ENCODE peak calls at places on chromosomes 5 and 9, in five cellular contexts. W is cardiac fibroblast; C is A549; U is AG08396; P is activated naive CD8-positive, alpha-beta T cell treated with anti-CD3 and anti-CD28 coated beads, Interleukin-2, amount 50 U/mL, for 24 hours. E is an unnamed sample.
A peak's percentile ranks its signal among the peaks of the same experiment; 100 is the strongest.

GRCh38 chr5:33734541-33734940 is 157.2 kb downstream of the ADAMTS12 start:
- DNase-seq in C (no peak), P (no peak), U (no peak), W (peak; percentile 57), E (no peak)

GRCh38 chr9:107316795-107317661 is 33.9 kb downstream of the RAD23B start:
- DNase-seq in P (no peak), W (peak; percentile 24), U (no peak), C (no peak), E (no peak)

GRCh38 chr5:25119654-25120053 is 474.9 kb upstream of the CDH10 start:
- DNase-seq in U (peak; percentile 2), P (no peak), W (peak; percentile 25), C (peak; percentile 42), E (peak; percentile 40)

GRCh38 chr9:137772281-137772873 is 105.2 kb upstream of the CACNA1B start:
- DNase-seq in U (no peak), C (peak; percentile 18), W (no peak), P (no peak), E (no peak)

GRCh38 chr5:36177715-36178556 is 26.0 kb downstream of the SKP2 start:
- DNase-seq in P (no peak), W (peak; percentile 67), C (peak; percentile 56), U (peak; percentile 12), E (peak; percentile 46)

GRCh38 chr9:78189461-78189860 is 46.4 kb upstream of the CEP78 start:
- DNase-seq in U (no peak), W (peak; percentile 81), P (no peak), C (no peak), E (no peak)

GRCh38 chr9:123478967-123479602 is 123.1 kb downstream of the CRB2 start:
- DNase-seq in U (no peak), P (no peak), C (no peak), W (no peak), E (no peak)

GRCh38 chr5:100823812-100824211 is 79.3 kb downstream of the ST8SIA4 start:
- DNase-seq in U (no peak), P (no peak), C (no peak), W (no peak), E (no peak)

GRCh38 chr9:81113408-81114124 is 575.8 kb downstream of the TLE1 start:
- DNase-seq in W (no peak), U (no peak), P (no peak), C (no peak), E (no peak)

GRCh38 chr5:170280090-170280493 is 17.5 kb downstream of the LCP2 start:
- DNase-seq in U (no peak), W (no peak), P (no peak), C (no peak), E (no peak)

GRCh38 chr5:88664630-88665029 is 218.4 kb downstream of the MEF2C start:
- DNase-seq in U (no peak), W (no peak), P (no peak), C (no peak), E (no peak)

GRCh38 chr5:136424835-136425694 is 59.7 kb upstream of the TRPC7 start:
- DNase-seq in U (peak; percentile 75), W (peak; percentile 61), P (peak; percentile 58), C (peak; percentile 66), E (peak; percentile 66)

GRCh38 chr5:131171276-131171815 is 602 bp downstream of the LYRM7 start:
- DNase-seq in C (no peak), U (no peak), P (no peak), W (no peak), E (peak; percentile 3)

GRCh38 chr5:96942078-96942477 is 6.2 kb downstream of the LNPEP start:
- DNase-seq in U (no peak), C (no peak), W (no peak), P (peak; percentile 41), E (no peak)

GRCh38 chr5:177539411-177539810 is 15.0 kb downstream of the FAM193B start:
- DNase-seq in C (no peak), W (peak; percentile 97), P (no peak), U (peak; percentile 70), E (no peak)

GRCh38 chr5:33808699-33809098 is 83.1 kb downstream of the ADAMTS12 start:
- DNase-seq in W (peak; percentile 69), C (no peak), P (no peak), U (no peak), E (no peak)

E was measured in ACHN.